ENCODE peak calls at places on chromosomes 1 and 21, in nine cellular contexts. H is RWPE2; P is D341Med; C is stimulated activated CD8-positive, alpha-beta memory T cell treated with anti-CD3 and anti-CD28 coated beads, Interleukin-15, amount 100 ng/mL, for 4 hours; S is stimulated activated CD4-positive, alpha-beta T cell treated with anti-CD3 and anti-CD28 coated beads, Interleukin-15, amount 100 ng/mL, for 48 hours; X is left colon; G is fibroblast of lung; Y is activated T-cell treated with anti-CD3 and anti-CD28 coated beads for 48 hours; U is NCI-H510A treated with DMSO at 0.1 percent for 48 hours. D is an unnamed sample.

GRCh38 chr1:235295902-235296350 is 32.1 kb downstream of the ARID4B start:
- DNase-seq in G (peak; percentile 45), Y (no peak), X (no peak), U (no peak), C (no peak), S (no peak), H (no peak), P (no peak), D (no peak)

GRCh38 chr21:45019076-45019886 is 55.1 kb upstream of the ADARB1 start:
- DNase-seq in S (no peak), C (no peak), U (no peak), X (peak; percentile 3), Y (no peak), H (peak; percentile 60), P (no peak), G (no peak), D (no peak)

GRCh38 chr1:165717918-165718515 is 19.7 kb upstream of the ALDH9A1 start:
- DNase-seq in G (peak; percentile 78), X (peak; percentile 59), Y (no peak), H (no peak), S (no peak), P (peak; percentile 67), C (no peak), U (peak; percentile 75), D (peak; percentile 41)

GRCh38 chr1:239922778-239923522 is 168.7 kb upstream of the FMN2 start:
- DNase-seq in G (no peak), Y (no peak), C (no peak), X (no peak), U (no peak), P (no peak), H (no peak), S (no peak), D (no peak)

GRCh38 chr1:58773406-58773840 is 10.4 kb downstream of the JUN start:
- DNase-seq in Y (no peak), G (peak; percentile 60), P (no peak), X (peak; percentile 34), C (no peak), S (no peak), H (no peak), U (peak; percentile 91), D (peak; percentile 78)

GRCh38 chr1:25201006-25201405 is 31.3 kb downstream of the SYF2 start:
- DNase-seq in P (no peak), C (no peak), S (no peak), U (no peak), Y (no peak), H (no peak), G (no peak), X (no peak), D (no peak)

GRCh38 chr21:16945580-16945979 is 567.3 kb upstream of the CXADR start:
- DNase-seq in P (no peak), G (no peak), U (no peak), Y (no peak), S (no peak), X (no peak), H (no peak), C (no peak), D (no peak)

GRCh38 chr1:101025283-101025679 is 303 bp downstream of the DPH5 start:
- DNase-seq in H (no peak), G (no peak), X (peak; percentile 22), U (peak; percentile 74), C (peak; percentile 4), P (peak; percentile 30), S (no peak), Y (no peak), D (no peak)

GRCh38 chr1:101996830-101997485 is at the start of gene OLFM3:
- DNase-seq in U (peak; percentile 44), Y (no peak), S (no peak), X (no peak), G (no peak), C (no peak), H (no peak), P (peak; percentile 69), D (peak; percentile 69)

GRCh38 chr1:233587196-233587595 is 26.7 kb upstream of the KCNK1 start:
- DNase-seq in C (no peak), X (no peak), Y (no peak), P (no peak), S (no peak), U (no peak), G (no peak), H (no peak), D (no peak)

GRCh38 chr1:107196973-107197562 is 56.2 kb downstream of the NTNG1 start:
- DNase-seq in P (no peak), Y (no peak), S (no peak), X (peak; percentile 7), U (peak; percentile 11), H (no peak), G (peak; percentile 32), C (no peak), D (peak; percentile 15)

GRCh38 chr1:175889848-175890247 is 146.5 kb upstream of the TNR start:
- DNase-seq in H (no peak), G (no peak), Y (no peak), P (no peak), S (no peak), X (no peak), U (no peak), C (no peak), D (no peak)

D was measured in NCI-H1417.